ENCODE peak calls at places on chromosomes 3 and 15, in four cellular contexts. D, Y, U and O are unnamed samples.

GRCh38 chr15:47398115-47398514 is 319.2 kb upstream of the SEMA6D start:
- DNase-seq in D (no peak), Y (no peak), U (peak; percentile 13), O (no peak)

GRCh38 chr3:126816956-126817777 is 113.1 kb downstream of the CHCHD6 start:
- DNase-seq in D (no peak), Y (peak; percentile 35), U (no peak), O (no peak)

GRCh38 chr3:123602325-123602724 is 17.5 kb upstream of the HACD2 start:
- DNase-seq in D (no peak), Y (peak; percentile 78), U (no peak), O (peak; percentile 94)

GRCh38 chr15:90036806-90037509 is 35.8 kb downstream of the ZNF710 start:
- DNase-seq in D (no peak), Y (no peak), U (no peak), O (no peak)

GRCh38 chr3:112642912-112643506 is 2.1 kb upstream of the CCDC80 start:
- DNase-seq in D (peak; percentile 64), Y (peak; percentile 68), U (peak; percentile 85), O (peak; percentile 92)

GRCh38 chr3:28860307-28860706 is 420.6 kb upstream of the RBMS3 start:
- DNase-seq in D (no peak), Y (no peak), U (no peak), O (no peak)

GRCh38 chr3:177362646-177363045 is 165.4 kb upstream of the TBL1XR1 start:
- DNase-seq in D (no peak), Y (no peak), U (no peak), O (no peak)

GRCh38 chr15:37142371-37142770 is 42.0 kb upstream of the MEIS2 start:
- DNase-seq in D (no peak), Y (no peak), U (no peak), O (no peak)

GRCh38 chr3:8888296-8888915 is 74.9 kb downstream of the RAD18 start:
- DNase-seq in D (no peak), Y (no peak), U (no peak), O (peak; percentile 91)

GRCh38 chr15:34890424-34890823 is 79.1 kb downstream of the AQR start:
- DNase-seq in D (no peak), Y (no peak), U (no peak), O (peak; percentile 52)

GRCh38 chr3:5022187-5022965 is 43.1 kb downstream of the BHLHE40 start:
- DNase-seq in D (no peak), Y (peak; percentile 56), U (no peak), O (peak; percentile 74)

GRCh38 chr3:85801955-85802354 is 843.2 kb downstream of the CADM2 start:
- DNase-seq in D (peak; percentile 3), Y (peak; percentile 20), U (peak; percentile 11), O (no peak)

GRCh38 chr3:115901008-115901407 is 277.7 kb downstream of the GAP43 start:
- DNase-seq in D (no peak), Y (no peak), U (no peak), O (no peak)

GRCh38 chr3:63231556-63231955 is 46.6 kb upstream of the SYNPR start:
- DNase-seq in D (no peak), Y (no peak), U (no peak), O (no peak)
- TF ChIP-seq MXI1 in D (no peak), Y (no peak), U (no peak), O (no peak)

GRCh38 chr3:182941719-182942118 is 38.6 kb downstream of the DCUN1D1 start:
- DNase-seq in D (no peak), Y (no peak), U (no peak), O (no peak)
- TF ChIP-seq MXI1 in D (no peak), Y (no peak), U (no peak), O (no peak)

GRCh38 chr3:156747046-156747445 is 72.7 kb downstream of the TIPARP start:
- DNase-seq in D (no peak), Y (no peak), U (no peak), O (no peak)

GRCh38 chr3:156750191-156750873 is 75.8 kb upstream of the LEKR1 start:
- DNase-seq in D (no peak), Y (no peak), U (no peak), O (peak; percentile 65)

GRCh38 chr3:156749244-156749643 is 74.9 kb downstream of the TIPARP start:
- DNase-seq in D (no peak), Y (peak; percentile 50), U (no peak), O (peak; percentile 64)

GRCh38 chr3:156750874-156751245 is 75.3 kb upstream of the LEKR1 start:
- DNase-seq in D (no peak), Y (no peak), U (no peak), O (peak; percentile 60)

DNA sequence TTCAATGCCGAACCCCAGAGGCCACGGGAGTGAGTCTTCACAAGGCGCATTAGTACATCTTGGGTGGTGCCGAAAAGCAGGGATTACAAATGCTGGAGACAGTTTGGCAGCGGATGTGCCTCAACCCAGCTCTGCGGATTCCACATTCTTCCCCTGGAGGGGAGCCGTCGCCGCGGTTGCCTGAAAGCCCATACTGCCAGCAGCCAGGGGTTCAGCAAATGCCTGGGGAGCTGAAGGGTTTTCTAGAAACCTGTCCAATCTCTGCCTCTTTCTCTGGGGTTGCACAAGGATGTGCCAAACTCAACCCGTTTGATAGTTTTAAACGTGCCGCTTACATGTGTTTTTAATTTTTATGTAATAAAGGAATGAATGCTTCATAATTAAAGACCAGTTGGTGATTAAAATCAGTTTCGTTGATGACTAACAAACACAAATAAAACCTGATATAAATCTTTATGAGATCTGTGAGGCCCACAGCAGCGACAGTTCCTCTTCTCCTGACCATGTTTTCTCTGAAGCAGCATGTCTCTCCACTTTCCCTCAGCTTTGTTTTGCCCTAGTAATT is 74.6 kb upstream of the LEKR1 start:
- DNase-seq in D (no peak), Y (no peak), U (peak; percentile 47), O (peak; percentile 79)
- TF ChIP-seq MXI1 in D (no peak), Y (no peak), U (no peak), O (no peak)

GRCh38 chr3:140204271-140204984 is 269.4 kb downstream of the CLSTN2 start:
- DNase-seq in D (no peak), Y (no peak), U (no peak), O (no peak)

GRCh38 chr3:140205598-140205997 is 270.6 kb downstream of the CLSTN2 start:
- DNase-seq in D (no peak), Y (no peak), U (no peak), O (no peak)

GRCh38 chr3:140206196-140207040 is 271.4 kb downstream of the CLSTN2 start:
- DNase-seq in D (peak; percentile 10), Y (no peak), U (peak; percentile 57), O (peak; percentile 18)

GRCh38 chr3:140203510-140203909 is 268.5 kb downstream of the CLSTN2 start:
- DNase-seq in D (no peak), Y (no peak), U (no peak), O (no peak)

GRCh38 chr3:140207541-140207940 is 272.6 kb downstream of the CLSTN2 start:
- DNase-seq in D (no peak), Y (no peak), U (no peak), O (no peak)
- TF ChIP-seq MXI1 in D (no peak), Y (no peak), U (no peak), O (no peak)

GRCh38 chr15:93033434-93034045 is 55.5 kb downstream of the RGMA start:
- DNase-seq in D (no peak), Y (no peak), U (peak; percentile 19), O (no peak)
- TF ChIP-seq MXI1 in D (no peak), Y (no peak), U (no peak), O (no peak)

DNA sequence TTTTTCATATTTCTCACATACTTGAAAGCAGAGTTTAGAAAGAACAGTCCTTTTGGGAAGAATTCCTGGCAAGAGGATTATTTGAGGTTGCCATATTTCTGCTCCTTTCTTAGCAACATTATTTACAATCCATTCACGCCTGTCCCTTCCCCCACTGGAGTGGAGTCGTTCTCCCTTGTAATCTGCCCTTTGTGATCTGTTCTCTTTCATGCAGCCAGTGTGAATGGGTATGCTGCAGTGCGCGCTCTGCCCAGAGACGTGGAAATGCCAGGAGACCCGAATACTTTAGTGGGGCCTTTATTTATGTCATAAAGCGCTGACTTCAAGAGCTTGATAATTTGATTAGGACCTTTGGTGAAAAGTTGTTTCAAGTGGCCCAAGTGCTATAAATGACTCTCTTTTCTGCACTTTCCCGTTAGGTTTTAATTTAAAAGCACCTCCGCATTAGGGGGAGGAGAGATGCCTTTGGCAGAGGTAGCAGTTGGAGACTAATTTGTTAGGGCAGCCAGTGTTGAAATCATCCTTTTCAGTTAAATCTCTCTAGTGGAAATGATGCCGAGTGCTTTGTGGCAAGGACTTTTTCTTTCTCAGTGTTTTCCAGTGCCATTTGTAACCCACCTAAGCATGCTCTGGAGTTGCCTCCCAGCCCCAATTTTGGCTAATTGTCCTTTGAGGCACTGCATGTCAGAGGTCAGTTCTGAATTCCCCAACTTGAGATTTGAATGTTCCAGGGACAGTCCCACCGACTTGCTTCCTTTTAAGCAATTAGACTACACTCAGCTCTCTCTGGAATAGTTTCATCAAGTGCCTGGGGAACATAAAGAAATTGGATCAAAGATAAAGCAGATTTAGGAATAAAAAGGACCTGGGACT is 52.5 kb downstream of the PSMD6 start:
- DNase-seq in D (no peak), Y (peak; percentile 18), U (no peak), O (no peak)
- TF ChIP-seq MXI1 in D (no peak), Y (no peak), U (no peak), O (no peak)

GRCh38 chr3:149217347-149217746 is 4.3 kb downstream of the CP start:
- DNase-seq in D (no peak), Y (no peak), U (no peak), O (no peak)

GRCh38 chr3:149224736-149225594 is 3.3 kb upstream of the CP start:
- DNase-seq in D (no peak), Y (peak; percentile 98), U (peak; percentile 16), O (peak; percentile 92)

GRCh38 chr3:149223461-149223820 is 1.8 kb upstream of the CP start:
- DNase-seq in D (no peak), Y (no peak), U (no peak), O (no peak)

GRCh38 chr3:149216195-149216869 is 5.3 kb downstream of the CP start:
- DNase-seq in D (no peak), Y (peak; percentile 37), U (peak; percentile 39), O (no peak)

GRCh38 chr3:149221783-149222517 is at the start of gene CP:
- DNase-seq in D (no peak), Y (peak; percentile 94), U (no peak), O (no peak)
- TF ChIP-seq MXI1 in D (no peak), Y (peak; percentile 29), U (no peak), O (no peak)